ENCODE peak calls at places on chromosomes 6 and 20, in ten cellular contexts. T, C, G, H, P, J, A, Q, Z and Y are unnamed samples.

GRCh38 chr6:129567374-129567773 is 142.6 kb downstream of the ARHGAP18 start:
- DNase-seq in T (no peak), C (no peak), G (peak; percentile 52), H (no peak), P (peak; percentile 10), J (peak; percentile 43), A (peak; percentile 11), Q (peak; percentile 14), Z (peak; percentile 21), Y (peak; percentile 60)

GRCh38 chr20:19482726-19483125 is 270.3 kb downstream of the SLC24A3 start:
- DNase-seq in T (no peak), C (no peak), G (no peak), H (no peak), P (no peak), J (no peak), A (no peak), Q (no peak), Z (no peak), Y (no peak)

GRCh38 chr6:25193147-25193864 is 85.9 kb upstream of the CARMIL1 start:
- DNase-seq in T (peak; percentile 50), C (peak; percentile 99), G (peak; percentile 99), H (peak; percentile 92), P (peak; percentile 96), J (peak; percentile 97), A (peak; percentile 54), Q (no peak), Z (no peak), Y (peak; percentile 96)

GRCh38 chr20:55166063-55166462 is 690.7 kb downstream of the DOK5 start:
- DNase-seq in T (no peak), C (no peak), G (no peak), H (no peak), P (no peak), J (no peak), A (no peak), Q (no peak), Z (no peak), Y (no peak)

GRCh38 chr6:19754686-19755085 is 82.5 kb upstream of the ID4 start:
- DNase-seq in T (no peak), C (no peak), G (no peak), H (no peak), P (no peak), J (peak; percentile 13), A (no peak), Q (no peak), Z (no peak), Y (no peak)

GRCh38 chr20:18195931-18196330 is 58.3 kb downstream of the KAT14 start:
- DNase-seq in T (no peak), C (no peak), G (no peak), H (no peak), P (no peak), J (no peak), A (no peak), Q (no peak), Z (no peak), Y (no peak)

GRCh38 chr20:62216636-62217566 is 3.2 kb downstream of the HRH3 start:
- DNase-seq in T (peak; percentile 20), C (no peak), G (no peak), H (no peak), P (no peak), J (no peak), A (no peak), Q (peak; percentile 39), Z (no peak), Y (no peak)

GRCh38 chr6:83231146-83231545 is 38.0 kb downstream of the RWDD2A start:
- DNase-seq in T (no peak), C (peak; percentile 93), G (peak; percentile 44), H (no peak), P (peak; percentile 90), J (peak; percentile 59), A (no peak), Q (no peak), Z (no peak), Y (peak; percentile 78)

GRCh38 chr6:129402244-129402643 is 307.7 kb downstream of the ARHGAP18 start:
- DNase-seq in T (no peak), C (no peak), G (peak; percentile 41), H (no peak), P (peak; percentile 15), J (peak; percentile 4), A (no peak), Q (no peak), Z (no peak), Y (peak; percentile 9)

GRCh38 chr6:100846276-100846675 is 34.9 kb downstream of the ASCC3 start:
- DNase-seq in T (no peak), C (no peak), G (no peak), H (no peak), P (no peak), J (no peak), A (no peak), Q (no peak), Z (no peak), Y (peak; percentile 13)

GRCh38 chr20:47016068-47016664 is 121.5 kb downstream of the EYA2 start:
- DNase-seq in T (no peak), C (no peak), G (no peak), H (no peak), P (no peak), J (no peak), A (no peak), Q (no peak), Z (no peak), Y (peak; percentile 6)

GRCh38 chr6:134909701-134910595 is 40.0 kb downstream of the ALDH8A1 start:
- DNase-seq in T (no peak), C (peak; percentile 54), G (peak; percentile 69), H (no peak), P (no peak), J (peak; percentile 49), A (no peak), Q (no peak), Z (no peak), Y (no peak)

DNA sequence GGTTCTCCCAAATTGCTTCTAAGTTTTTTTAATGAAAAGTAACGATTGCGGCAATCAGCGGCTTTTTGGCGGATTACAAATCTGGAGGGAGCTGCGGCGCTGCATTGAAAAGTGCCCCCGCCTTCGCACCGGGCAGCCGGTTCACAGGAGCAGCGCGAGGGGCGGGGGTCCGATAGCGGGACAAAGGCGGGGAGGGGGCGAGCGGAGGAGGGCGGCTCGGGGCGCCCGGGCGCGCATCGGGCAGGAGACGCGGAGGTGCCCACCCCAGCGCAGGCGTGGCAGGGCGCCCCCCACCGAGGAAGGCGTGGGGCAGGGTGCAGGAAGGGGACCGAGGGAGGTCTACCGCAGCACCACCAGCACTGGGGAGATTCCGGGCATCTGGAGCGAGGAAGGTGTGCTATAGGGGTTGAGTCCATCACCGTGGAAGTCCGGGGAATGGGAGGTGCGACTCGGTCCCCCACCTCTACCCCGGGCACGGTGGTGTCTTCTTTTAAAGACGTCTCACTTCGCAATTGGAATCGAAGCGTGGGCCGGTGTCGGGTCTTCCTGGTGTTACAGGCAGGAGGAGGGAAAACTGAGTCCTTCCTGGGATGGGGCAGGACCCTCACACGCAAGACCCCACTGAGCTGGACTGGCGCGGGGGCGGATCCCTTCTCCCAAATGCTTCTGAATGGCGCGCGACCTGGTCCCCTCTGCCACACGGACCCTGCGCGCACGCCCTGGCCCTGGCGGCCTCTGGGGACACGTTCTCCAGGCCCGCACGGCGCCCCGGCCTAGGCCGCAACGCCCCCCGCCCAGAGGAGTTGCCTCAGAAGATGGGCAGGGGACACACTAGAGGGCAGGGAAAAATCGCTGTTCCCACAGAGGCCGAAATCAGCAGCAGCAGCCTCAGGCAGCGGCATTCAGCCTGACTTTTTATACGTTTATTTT is 44.9 kb upstream of the OSTM1 start:
- DNase-seq in T (no peak), C (no peak), G (no peak), H (no peak), P (no peak), J (no peak), A (no peak), Q (no peak), Z (no peak), Y (no peak)
- H3K4me3 ChIP-seq in T (peak overlapping the region; percentile 66), C (peak overlapping the region; percentile 55), G (peak overlapping the region; percentile 38), H (peak overlapping the region; percentile 0), P (peak overlapping the region; percentile 27), J (peak overlapping the region; percentile 41), A (no peak overlapping the region), Q (no peak overlapping the region), Z (peak overlapping the region; percentile 0), Y (peak overlapping the region; percentile 33)

DNA sequence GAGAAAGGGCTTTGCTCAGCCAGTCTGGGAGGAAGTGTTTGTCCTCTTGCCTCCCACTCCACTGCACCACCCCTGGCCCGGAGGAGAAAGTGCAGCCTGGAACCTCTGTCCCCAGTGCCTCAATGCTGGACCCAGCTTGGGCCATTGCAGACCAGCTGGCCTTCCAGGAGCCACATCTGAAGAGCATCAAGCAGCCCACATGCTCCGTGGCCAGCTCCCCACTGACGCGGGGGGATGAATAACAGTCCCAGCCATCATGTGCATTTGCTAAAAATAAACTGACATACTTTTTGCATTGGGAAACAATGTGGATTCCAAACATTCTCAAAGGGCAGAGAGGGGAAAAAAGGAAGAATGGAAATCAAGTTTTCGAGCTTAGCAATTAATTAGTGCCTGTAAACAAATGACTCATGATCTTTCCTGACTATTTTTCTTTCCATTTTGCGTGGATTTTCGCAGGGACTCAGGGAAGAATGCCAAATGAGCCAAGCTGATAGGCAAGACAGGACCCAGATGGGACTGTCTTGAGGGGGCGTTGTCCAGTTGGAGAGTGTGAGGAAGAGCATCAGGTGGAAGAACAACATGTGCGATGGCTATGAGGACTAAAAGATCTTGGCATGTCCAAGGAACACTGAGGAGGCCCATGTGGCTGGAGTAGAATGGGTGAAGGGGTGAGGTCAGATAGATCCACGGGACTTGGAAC is 34.1 kb downstream of the CEBPB start:
- DNase-seq in T (peak; percentile 79), C (peak; percentile 98), G (peak; percentile 97), H (peak; percentile 75), P (peak; percentile 98), J (peak; percentile 94), A (no peak), Q (no peak), Z (peak; percentile 41), Y (peak; percentile 93)
- TF ChIP-seq CTCF in T (peak; percentile 36), C (peak; percentile 56), G (peak; percentile 31), H (peak; percentile 49), P (peak; percentile 51), J (peak; percentile 40), A (no peak), Q (peak; percentile 30), Z (no peak), Y (peak; percentile 48)

DNA sequence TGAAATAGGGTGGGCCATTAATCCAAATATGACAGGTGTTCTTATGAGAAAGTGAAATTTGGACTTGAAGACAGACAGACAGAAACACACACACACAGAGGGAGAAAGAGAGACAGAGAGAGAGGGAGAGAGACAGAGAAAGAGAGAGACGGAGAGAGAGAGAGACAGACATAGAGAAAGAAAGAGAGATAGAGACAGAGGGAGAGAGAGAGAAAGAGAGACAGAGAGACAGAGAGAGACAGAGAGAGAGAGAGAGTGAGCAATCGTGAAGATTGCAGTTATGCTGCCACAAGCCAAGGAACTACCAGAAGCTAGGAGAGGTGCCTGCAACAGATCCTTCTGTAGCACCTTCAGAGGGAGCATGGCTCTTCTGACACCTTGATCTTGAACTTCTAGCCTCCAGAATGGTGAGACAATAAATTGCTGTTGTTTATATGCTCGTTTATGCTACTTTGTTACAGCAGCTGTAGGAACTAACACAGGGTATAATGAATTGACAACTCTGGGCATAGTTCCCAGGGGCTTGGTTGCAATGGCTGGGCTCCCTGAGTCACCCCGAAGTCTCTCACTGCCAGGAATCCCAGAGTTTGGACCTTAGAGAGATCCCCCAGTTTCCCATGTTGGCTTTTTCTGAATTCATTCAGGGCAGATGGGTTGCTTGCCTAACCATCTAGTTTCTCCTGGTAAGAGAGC is 44.7 kb upstream of the ECI2 start:
- DNase-seq in T (no peak), C (no peak), G (no peak), H (no peak), P (no peak), J (no peak), A (no peak), Q (no peak), Z (no peak), Y (no peak)
- H3K4me3 ChIP-seq in T (no peak overlapping the region), C (no peak overlapping the region), G (no peak overlapping the region), H (no peak overlapping the region), P (no peak overlapping the region), J (no peak overlapping the region), A (no peak overlapping the region), Q (no peak overlapping the region), Z (no peak overlapping the region), Y (no peak overlapping the region)

GRCh38 chr6:43972915-43973304 is 154.3 kb downstream of the MRPL14 start:
- DNase-seq in T (peak; percentile 93), C (peak; percentile 97), G (peak; percentile 90), H (peak; percentile 51), P (peak; percentile 93), J (peak; percentile 95), A (no peak), Q (no peak), Z (peak; percentile 69), Y (peak; percentile 89)
- TF ChIP-seq CTCF in T (no peak), C (no peak), G (no peak), H (no peak), P (no peak), J (no peak), A (no peak), Q (no peak), Z (no peak), Y (no peak)